ENCODE peak calls at places on chromosomes 2 and 18, in ten cellular contexts. T is PC-9, F is RWPE1, H is cardiac fibroblast, Y is endothelial cell, J is ascending aorta, X is GM12865, G is body of pancreas, K is AG04449, E is NB4. B is an unnamed sample.

GRCh38 chr2:233989221-233989620 is 61.3 kb upstream of the SPP2 start:
- DNase-seq in K (no peak), E (no peak), G (no peak), H (no peak), T (no peak), J (no peak), X (no peak), Y (no peak), F (no peak), B (no peak)

GRCh38 chr2:84302513-84303412 is 156.3 kb downstream of the SUCLG1 start:
- DNase-seq in K (no peak), Y (peak), H (peak), J (no peak), G (peak), E (peak), T (no peak), F (peak), X (peak), B (peak)

GRCh38 chr2:178386951-178387602 is 63.9 kb downstream of the PRKRA start:
- DNase-seq in K (no peak), J (no peak), G (no peak), T (no peak), Y (no peak), F (no peak), E (no peak), H (peak), X (no peak), B (no peak)

GRCh38 chr2:232658217-232658785 is 24.9 kb downstream of the EFHD1 start:
- DNase-seq in E (peak), G (no peak), X (peak), F (no peak), H (no peak), K (no peak), J (no peak), Y (no peak), T (no peak), B (peak)

GRCh38 chr2:65103013-65103720 is 26.7 kb downstream of the RAB1A start:
- DNase-seq in T (no peak), G (no peak), E (no peak), Y (no peak), K (no peak), F (no peak), J (no peak), X (no peak), H (peak), B (no peak)

GRCh38 chr2:14774569-14774968 is 142.1 kb downstream of the LRATD1 start:
- DNase-seq in G (no peak), K (no peak), X (no peak), Y (no peak), E (no peak), F (no peak), J (no peak), H (no peak), T (no peak), B (no peak)

GRCh38 chr2:164694275-164694695 is 73.0 kb upstream of the GRB14 start:
- DNase-seq in X (no peak), K (no peak), Y (no peak), H (no peak), J (no peak), T (no peak), F (no peak), G (no peak), E (no peak), B (no peak)

GRCh38 chr2:98157557-98157956 is 70.6 kb downstream of the VWA3B start:
- DNase-seq in Y (peak), J (no peak), F (no peak), H (no peak), T (no peak), G (no peak), X (peak), K (no peak), E (no peak), B (no peak)

GRCh38 chr18:42758851-42759250 is 356.6 kb downstream of the RIT2 start:
- DNase-seq in H (peak), J (no peak), X (no peak), Y (no peak), K (no peak), E (no peak), F (no peak), T (no peak), G (no peak), B (no peak)

GRCh38 chr18:43113220-43113895 is 2.1 kb downstream of the RIT2 start:
- DNase-seq in E (no peak), T (no peak), G (no peak), K (no peak), Y (no peak), X (no peak), J (no peak), H (no peak), F (no peak), B (no peak)

GRCh38 chr2:166519391-166519962 is 25.4 kb upstream of the SCN7A start:
- DNase-seq in Y (no peak), F (no peak), K (no peak), G (no peak), H (no peak), J (no peak), X (no peak), E (no peak), T (no peak), B (no peak)

GRCh38 chr2:133334923-133335322 is 233.3 kb downstream of the NCKAP5 start:
- DNase-seq in K (no peak), T (no peak), H (no peak), F (no peak), J (no peak), E (no peak), G (no peak), Y (no peak), X (no peak), B (no peak)

GRCh38 chr2:34806396-34806795 is 1207.3 kb upstream of the FAM98A start:
- DNase-seq in G (no peak), E (no peak), Y (no peak), F (no peak), K (no peak), X (no peak), J (no peak), T (no peak), H (no peak), B (no peak)

GRCh38 chr2:46521215-46521683 is 41.9 kb downstream of the TMEM247 start:
- DNase-seq in J (peak), G (peak), F (no peak), T (no peak), Y (no peak), E (no peak), K (no peak), X (peak), H (peak), B (peak)

GRCh38 chr18:35355140-35355618 is 11.0 kb upstream of the ZNF24 start:
- DNase-seq in J (peak), H (peak), T (no peak), K (peak), E (peak), X (peak), Y (peak), F (no peak), G (peak), B (peak)

GRCh38 chr2:8633735-8634313 is 48.0 kb upstream of the ID2 start:
- DNase-seq in E (no peak), T (no peak), H (peak), J (no peak), K (peak), G (no peak), X (no peak), F (no peak), Y (no peak), B (peak)

GRCh38 chr2:214395040-214395439 is 15.8 kb upstream of the VWC2L start:
- DNase-seq in K (no peak), H (peak), Y (no peak), G (no peak), T (peak), J (no peak), F (no peak), E (no peak), X (no peak), B (peak)

GRCh38 chr18:10923225-10923624 is 226.1 kb downstream of the PIEZO2 start:
- DNase-seq in X (no peak), E (no peak), G (no peak), Y (no peak), F (no peak), H (no peak), K (no peak), J (no peak), T (no peak), B (peak)

GRCh38 chr2:213084261-213084660 is 67.2 kb downstream of the IKZF2 start:
- DNase-seq in H (no peak), F (no peak), X (no peak), T (no peak), J (no peak), G (no peak), K (no peak), E (no peak), Y (no peak), B (no peak)

GRCh38 chr2:213086050-213086449 is 65.4 kb downstream of the IKZF2 start:
- DNase-seq in J (no peak), H (no peak), T (no peak), Y (no peak), E (no peak), X (no peak), G (no peak), F (no peak), K (no peak), B (no peak)

GRCh38 chr2:213087040-213087439 is 64.4 kb downstream of the IKZF2 start:
- DNase-seq in K (no peak), J (no peak), X (no peak), E (no peak), G (no peak), Y (no peak), T (no peak), F (no peak), H (no peak), B (no peak)

GRCh38 chr2:213085538-213085937 is 65.9 kb downstream of the IKZF2 start:
- DNase-seq in G (no peak), X (no peak), J (no peak), F (no peak), K (no peak), Y (no peak), H (no peak), T (no peak), E (no peak), B (no peak)

GRCh38 chr2:213086566-213086965 is 64.8 kb downstream of the IKZF2 start:
- DNase-seq in T (no peak), G (no peak), J (no peak), Y (no peak), K (no peak), E (no peak), H (peak), F (no peak), X (no peak), B (no peak)
- TF ChIP-seq CTCF in T (no peak), G (no peak), J (no peak), Y (no peak), K (no peak), E (no peak), H (no peak), F (no peak), X (no peak), B (no peak)

GRCh38 chr2:10302479-10303173 is at the start of gene HPCAL1:
- DNase-seq in J (peak), G (peak), H (peak), T (peak), K (no peak), E (peak), X (peak), F (peak), Y (peak), B (peak)

GRCh38 chr2:10303174-10303633 is 500 bp downstream of the HPCAL1 start:
- DNase-seq in E (no peak), T (no peak), F (no peak), K (no peak), Y (peak), J (peak), H (peak), X (no peak), G (peak), B (no peak)

GRCh38 chr2:10305254-10305635 is 2.5 kb downstream of the HPCAL1 start:
- DNase-seq in T (peak), J (no peak), H (no peak), Y (no peak), K (no peak), X (no peak), F (no peak), E (peak), G (no peak), B (no peak)

GRCh38 chr2:10304458-10305253 is 2.0 kb downstream of the HPCAL1 start:
- DNase-seq in T (no peak), E (peak), H (no peak), J (no peak), Y (no peak), F (no peak), K (no peak), G (no peak), X (no peak), B (no peak)

DNA sequence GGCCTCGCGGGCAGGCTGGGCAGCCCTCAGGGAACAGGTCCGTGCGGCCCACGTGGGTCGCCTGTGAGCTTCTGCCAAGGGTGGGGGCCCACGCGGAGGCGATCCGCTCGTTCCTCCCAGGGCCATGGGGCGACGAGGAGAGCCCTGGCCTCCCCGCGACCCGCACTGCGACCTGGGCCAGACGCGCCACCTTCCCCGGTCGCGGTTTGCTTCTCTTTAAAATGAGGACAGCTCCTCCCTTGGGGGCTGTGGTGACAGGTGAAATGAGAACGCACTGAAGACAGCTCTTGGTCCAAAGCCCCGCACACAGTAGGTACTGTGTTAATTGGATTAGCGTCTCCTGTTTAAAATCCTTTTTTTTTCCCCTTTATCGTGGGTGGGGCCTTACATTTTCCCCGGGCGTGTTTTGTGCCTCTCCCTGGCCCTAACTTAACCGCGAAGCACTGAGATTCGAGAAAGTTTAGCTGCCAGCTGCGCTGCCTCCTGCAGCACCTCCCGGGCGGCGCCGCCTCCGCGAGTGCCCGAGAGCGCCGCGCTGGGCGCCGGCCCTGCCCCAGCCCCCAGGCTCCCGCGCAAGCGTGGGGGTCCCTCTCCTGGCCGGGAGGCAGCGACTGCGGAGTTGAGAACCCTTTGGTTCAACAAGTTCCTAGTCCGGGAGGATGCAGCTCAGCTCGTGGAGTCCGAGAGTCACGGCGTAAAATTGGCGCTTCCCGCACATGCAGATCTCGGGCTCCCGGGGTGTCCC is 1.1 kb downstream of the HPCAL1 start:
- DNase-seq in G (peak), E (peak), X (peak), J (peak), F (peak), Y (peak), H (peak), T (peak), K (no peak), B (peak)
- TF ChIP-seq CTCF in G (peak), E (peak), X (peak), J (no peak), F (peak), Y (peak), H (no peak), T (no peak), K (peak), B (no peak)

GRCh38 chr2:1147873-1148612 is 197.4 kb downstream of the SNTG2 start:
- DNase-seq in T (no peak), E (no peak), F (no peak), X (no peak), J (no peak), H (no peak), K (no peak), G (peak), Y (no peak), B (no peak)
- TF ChIP-seq CTCF in T (no peak), E (no peak), F (no peak), X (no peak), J (no peak), H (no peak), K (no peak), G (no peak), Y (no peak), B (no peak)

DNA sequence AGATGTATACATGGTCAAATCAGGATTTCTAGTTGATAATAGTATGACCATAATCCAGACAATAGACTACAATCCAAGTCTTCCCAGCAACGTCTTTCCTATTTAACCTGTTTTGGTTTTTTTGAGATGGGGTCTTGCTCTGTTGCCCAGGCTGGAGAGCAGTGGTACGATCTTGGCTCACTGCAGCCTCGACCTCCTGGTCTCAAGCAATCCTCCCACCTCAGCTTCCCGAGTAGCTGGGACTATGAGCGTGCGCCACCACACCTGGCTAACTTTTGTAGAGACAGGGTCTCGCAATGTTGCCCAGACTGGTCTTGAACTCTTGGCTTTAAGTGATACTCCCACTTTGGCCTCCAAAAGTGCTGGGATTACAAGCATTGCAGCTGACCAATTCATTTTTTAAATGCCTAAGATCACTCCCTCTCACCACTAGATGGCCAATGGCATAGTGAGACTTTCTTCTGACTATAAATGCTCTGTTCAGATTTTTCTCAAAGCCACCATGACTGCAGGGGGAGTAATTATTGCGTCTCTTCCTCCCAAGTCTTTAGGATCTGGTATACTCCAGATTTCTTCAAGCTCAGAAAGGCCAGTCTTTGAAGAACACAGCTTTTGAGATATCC is 47.6 kb downstream of the HNRNPLL start:
- DNase-seq in K (no peak), H (peak), G (no peak), T (no peak), Y (no peak), F (no peak), E (peak), J (no peak), X (peak), B (peak)
- TF ChIP-seq CTCF in K (peak), H (peak), G (peak), T (peak), Y (peak), F (peak), E (peak), J (no peak), X (peak), B (peak)

B was measured in MCF 10A.